ENCODE peak calls at places on chromosomes 12 and 14, in nine cellular contexts. One of them, this sample, is unnamed.

GRCh38 chr12:124398578-124399227 is 103.8 kb downstream of the RFLNA start:
- DNase-seq in breast epithelium: no peak
- DNase-seq in body of pancreas: peak
- DNase-seq in prostate gland: no peak
- DNase-seq in mesenchymal stem cell: no peak
- DNase-seq in HCT116: no peak
- DNase-seq in endodermal cell: no peak
- DNase-seq in tibial nerve: peak
- DNase-seq in neuronal stem cell: no peak
- DNase-seq in this sample: no peak

GRCh38 chr12:104746689-104747088 is 211.4 kb downstream of the SLC41A2 start:
- DNase-seq in breast epithelium: no peak
- DNase-seq in body of pancreas: no peak
- DNase-seq in prostate gland: no peak
- DNase-seq in mesenchymal stem cell: no peak
- DNase-seq in HCT116: no peak
- DNase-seq in endodermal cell: no peak
- DNase-seq in tibial nerve: no peak
- DNase-seq in neuronal stem cell: no peak
- DNase-seq in this sample: no peak

GRCh38 chr14:95072310-95072709 is 85.0 kb downstream of the DICER1 start:
- DNase-seq in breast epithelium: no peak
- DNase-seq in body of pancreas: no peak
- DNase-seq in prostate gland: no peak
- DNase-seq in mesenchymal stem cell: no peak
- DNase-seq in HCT116: no peak
- DNase-seq in endodermal cell: no peak
- DNase-seq in tibial nerve: no peak
- DNase-seq in neuronal stem cell: no peak
- DNase-seq in this sample: no peak

GRCh38 chr12:22544038-22544979 is at the start of gene C2CD5:
- DNase-seq in breast epithelium: peak
- DNase-seq in body of pancreas: peak
- DNase-seq in prostate gland: peak
- DNase-seq in mesenchymal stem cell: peak
- DNase-seq in HCT116: peak
- DNase-seq in endodermal cell: peak
- DNase-seq in tibial nerve: peak
- DNase-seq in neuronal stem cell: peak
- DNase-seq in this sample: peak

GRCh38 chr12:13436696-13437391 is 240.3 kb downstream of the EMP1 start:
- DNase-seq in breast epithelium: no peak
- DNase-seq in body of pancreas: peak
- DNase-seq in prostate gland: no peak
- DNase-seq in mesenchymal stem cell: peak
- DNase-seq in HCT116: no peak
- DNase-seq in endodermal cell: peak
- DNase-seq in tibial nerve: no peak
- DNase-seq in neuronal stem cell: no peak
- DNase-seq in this sample: no peak

GRCh38 chr12:89825591-89826449 is 117.2 kb upstream of the ATP2B1 start:
- DNase-seq in breast epithelium: no peak
- DNase-seq in body of pancreas: no peak
- DNase-seq in prostate gland: no peak
- DNase-seq in mesenchymal stem cell: peak
- DNase-seq in HCT116: peak
- DNase-seq in endodermal cell: no peak
- DNase-seq in tibial nerve: no peak
- DNase-seq in neuronal stem cell: no peak
- DNase-seq in this sample: no peak

GRCh38 chr14:98956181-98956580 is 315.8 kb downstream of the BCL11B start:
- DNase-seq in breast epithelium: no peak
- DNase-seq in body of pancreas: no peak
- DNase-seq in prostate gland: no peak
- DNase-seq in mesenchymal stem cell: no peak
- DNase-seq in HCT116: no peak
- DNase-seq in endodermal cell: peak
- DNase-seq in tibial nerve: no peak
- DNase-seq in neuronal stem cell: no peak
- DNase-seq in this sample: no peak

GRCh38 chr12:10088955-10089354 is 9.8 kb downstream of the CLEC1A start:
- DNase-seq in breast epithelium: no peak
- DNase-seq in body of pancreas: no peak
- DNase-seq in prostate gland: no peak
- DNase-seq in mesenchymal stem cell: no peak
- DNase-seq in HCT116: no peak
- DNase-seq in endodermal cell: peak
- DNase-seq in tibial nerve: no peak
- DNase-seq in neuronal stem cell: no peak
- DNase-seq in this sample: no peak

GRCh38 chr12:62751844-62752155 is 183.2 kb downstream of the PPM1H start:
- DNase-seq in breast epithelium: no peak
- DNase-seq in body of pancreas: no peak
- DNase-seq in prostate gland: no peak
- DNase-seq in mesenchymal stem cell: no peak
- DNase-seq in HCT116: no peak
- DNase-seq in endodermal cell: no peak
- DNase-seq in tibial nerve: no peak
- DNase-seq in neuronal stem cell: no peak
- DNase-seq in this sample: no peak

GRCh38 chr14:52998376-52999010 is 47.6 kb upstream of the FERMT2 start:
- DNase-seq in breast epithelium: no peak
- DNase-seq in body of pancreas: no peak
- DNase-seq in prostate gland: no peak
- DNase-seq in mesenchymal stem cell: peak
- DNase-seq in HCT116: no peak
- DNase-seq in endodermal cell: no peak
- DNase-seq in tibial nerve: no peak
- DNase-seq in neuronal stem cell: no peak
- DNase-seq in this sample: no peak

GRCh38 chr14:102155150-102155549 is 15.5 kb downstream of the WDR20 start:
- DNase-seq in breast epithelium: no peak
- DNase-seq in body of pancreas: no peak
- DNase-seq in prostate gland: no peak
- DNase-seq in mesenchymal stem cell: peak
- DNase-seq in HCT116: no peak
- DNase-seq in endodermal cell: no peak
- DNase-seq in tibial nerve: no peak
- DNase-seq in neuronal stem cell: peak
- DNase-seq in this sample: no peak

GRCh38 chr12:126483145-126484068 is 1418.2 kb downstream of the AACS start:
- DNase-seq in breast epithelium: no peak
- DNase-seq in body of pancreas: peak
- DNase-seq in prostate gland: no peak
- DNase-seq in mesenchymal stem cell: no peak
- DNase-seq in HCT116: no peak
- DNase-seq in endodermal cell: no peak
- DNase-seq in tibial nerve: no peak
- DNase-seq in neuronal stem cell: no peak
- DNase-seq in this sample: no peak

GRCh38 chr12:31629756-31630732 is 29.4 kb upstream of the ETFBKMT start:
- DNase-seq in breast epithelium: no peak
- DNase-seq in body of pancreas: peak
- DNase-seq in prostate gland: no peak
- DNase-seq in mesenchymal stem cell: peak
- DNase-seq in HCT116: no peak
- DNase-seq in endodermal cell: no peak
- DNase-seq in tibial nerve: no peak
- DNase-seq in neuronal stem cell: no peak
- DNase-seq in this sample: no peak

GRCh38 chr12:54463484-54463883 is 9.9 kb downstream of the GTSF1 start:
- DNase-seq in breast epithelium: no peak
- DNase-seq in body of pancreas: no peak
- DNase-seq in prostate gland: no peak
- DNase-seq in mesenchymal stem cell: no peak
- DNase-seq in HCT116: no peak
- DNase-seq in endodermal cell: no peak
- DNase-seq in tibial nerve: no peak
- DNase-seq in neuronal stem cell: no peak
- DNase-seq in this sample: no peak

GRCh38 chr12:46445551-46446235 is 73.1 kb upstream of the SLC38A2 start:
- DNase-seq in breast epithelium: no peak
- DNase-seq in body of pancreas: no peak
- DNase-seq in prostate gland: no peak
- DNase-seq in mesenchymal stem cell: no peak
- DNase-seq in HCT116: no peak
- DNase-seq in endodermal cell: no peak
- DNase-seq in tibial nerve: no peak
- DNase-seq in neuronal stem cell: no peak
- DNase-seq in this sample: no peak
- H3K27ac ChIP-seq in breast epithelium: no peak
- H3K27ac ChIP-seq in body of pancreas: peak
- H3K27ac ChIP-seq in prostate gland: no peak
- H3K27ac ChIP-seq in mesenchymal stem cell: no peak
- H3K27ac ChIP-seq in HCT116: peak
- H3K27ac ChIP-seq in endodermal cell: no peak
- H3K27ac ChIP-seq in tibial nerve: no peak
- H3K27ac ChIP-seq in neuronal stem cell: no peak
- H3K27ac ChIP-seq in this sample: no peak

DNA sequence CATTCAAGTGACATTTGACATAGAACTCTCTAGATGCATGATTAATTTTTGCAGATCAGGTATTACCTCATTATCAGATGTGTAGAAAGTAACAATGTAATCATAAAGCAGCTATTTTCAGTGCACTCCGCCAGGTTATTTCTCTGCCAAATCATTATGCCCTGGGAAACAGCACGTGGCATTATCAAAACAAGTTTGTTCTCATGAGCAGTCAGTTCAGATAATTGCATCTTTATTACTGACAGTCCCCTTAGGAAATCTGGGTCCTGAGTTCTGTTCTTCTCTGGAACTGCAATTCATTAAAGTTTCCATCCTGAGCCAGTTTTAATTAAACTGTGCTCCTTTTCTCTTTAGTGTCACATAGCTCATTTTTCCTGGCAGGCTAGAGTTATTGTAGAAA is 94.7 kb upstream of the KRR1 start:
- DNase-seq in breast epithelium: no peak
- DNase-seq in body of pancreas: no peak
- DNase-seq in prostate gland: no peak
- DNase-seq in mesenchymal stem cell: no peak
- DNase-seq in HCT116: no peak
- DNase-seq in endodermal cell: no peak
- DNase-seq in tibial nerve: no peak
- DNase-seq in neuronal stem cell: no peak
- DNase-seq in this sample: no peak
- H3K27ac ChIP-seq in breast epithelium: no peak
- H3K27ac ChIP-seq in body of pancreas: no peak
- H3K27ac ChIP-seq in prostate gland: no peak
- H3K27ac ChIP-seq in mesenchymal stem cell: no peak
- H3K27ac ChIP-seq in HCT116: no peak
- H3K27ac ChIP-seq in endodermal cell: no peak
- H3K27ac ChIP-seq in tibial nerve: no peak
- H3K27ac ChIP-seq in neuronal stem cell: no peak
- H3K27ac ChIP-seq in this sample: peak

DNA sequence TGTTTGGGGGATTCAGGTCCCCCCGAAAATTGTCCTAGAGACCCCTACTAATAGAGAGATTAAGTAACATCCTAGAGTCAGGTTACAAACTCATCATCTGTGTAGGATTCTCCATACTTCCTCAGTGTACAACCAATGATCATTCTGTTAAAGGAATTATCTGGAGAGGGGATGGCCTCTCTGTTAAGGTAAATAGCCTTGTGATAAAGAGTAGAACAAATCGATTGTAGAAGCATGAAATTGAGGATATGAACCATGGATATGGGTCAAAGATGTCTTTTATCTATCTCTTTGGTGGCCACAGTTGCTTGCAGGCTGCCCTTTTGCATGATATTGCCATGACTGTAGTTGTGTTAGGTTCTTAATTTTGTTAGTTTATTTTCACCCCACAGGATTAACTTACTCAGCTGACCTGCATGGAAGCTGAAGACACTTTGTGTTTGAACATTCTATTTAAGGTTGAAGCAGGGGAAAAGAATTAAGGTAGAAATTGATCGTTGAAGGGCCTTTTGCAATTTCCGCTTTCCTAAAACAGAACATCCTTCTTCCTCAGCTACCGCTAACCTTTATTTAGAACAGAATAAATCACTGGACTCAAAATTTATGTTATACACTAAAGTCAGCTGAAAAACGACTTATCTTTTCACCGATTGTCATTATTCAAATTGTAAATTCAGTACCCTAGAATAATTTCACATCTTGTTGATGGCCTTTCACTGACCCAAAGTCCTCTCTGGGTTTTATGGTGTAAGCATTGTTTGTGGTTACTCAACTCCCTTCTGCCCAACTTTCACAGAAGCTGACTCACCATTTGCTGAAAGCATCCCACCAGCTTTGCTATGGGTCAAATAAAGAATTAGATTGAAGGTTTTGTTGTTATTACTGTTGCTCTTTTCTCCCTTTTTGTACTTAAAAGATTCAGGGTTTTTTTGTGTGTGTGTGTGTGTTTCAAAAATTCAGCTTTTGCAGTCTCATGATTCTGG is 52.3 kb downstream of the IRAK3 start:
- DNase-seq in breast epithelium: no peak
- DNase-seq in body of pancreas: no peak
- DNase-seq in prostate gland: no peak
- DNase-seq in mesenchymal stem cell: peak
- DNase-seq in HCT116: no peak
- DNase-seq in endodermal cell: no peak
- DNase-seq in tibial nerve: no peak
- DNase-seq in neuronal stem cell: no peak
- DNase-seq in this sample: no peak
- H3K27ac ChIP-seq in breast epithelium: no peak
- H3K27ac ChIP-seq in body of pancreas: no peak
- H3K27ac ChIP-seq in prostate gland: no peak
- H3K27ac ChIP-seq in mesenchymal stem cell: no peak
- H3K27ac ChIP-seq in HCT116: no peak
- H3K27ac ChIP-seq in endodermal cell: no peak
- H3K27ac ChIP-seq in tibial nerve: no peak
- H3K27ac ChIP-seq in neuronal stem cell: no peak
- H3K27ac ChIP-seq in this sample: no peak

GRCh38 chr14:65095633-65096205 is 6.6 kb downstream of the MAX start:
- DNase-seq in breast epithelium: peak
- DNase-seq in body of pancreas: peak
- DNase-seq in prostate gland: peak
- DNase-seq in mesenchymal stem cell: peak
- DNase-seq in HCT116: no peak
- DNase-seq in endodermal cell: no peak
- DNase-seq in tibial nerve: peak
- DNase-seq in neuronal stem cell: no peak
- DNase-seq in this sample: peak

GRCh38 chr14:65096323-65097089 is 5.8 kb downstream of the MAX start:
- DNase-seq in breast epithelium: no peak
- DNase-seq in body of pancreas: no peak
- DNase-seq in prostate gland: no peak
- DNase-seq in mesenchymal stem cell: peak
- DNase-seq in HCT116: no peak
- DNase-seq in endodermal cell: no peak
- DNase-seq in tibial nerve: no peak
- DNase-seq in neuronal stem cell: no peak
- DNase-seq in this sample: no peak

GRCh38 chr14:65092340-65092739 is 10.0 kb downstream of the MAX start:
- DNase-seq in breast epithelium: no peak
- DNase-seq in body of pancreas: no peak
- DNase-seq in prostate gland: no peak
- DNase-seq in mesenchymal stem cell: no peak
- DNase-seq in HCT116: no peak
- DNase-seq in endodermal cell: no peak
- DNase-seq in tibial nerve: no peak
- DNase-seq in neuronal stem cell: no peak
- DNase-seq in this sample: no peak
- H3K27ac ChIP-seq in breast epithelium: no peak
- H3K27ac ChIP-seq in body of pancreas: no peak
- H3K27ac ChIP-seq in prostate gland: no peak
- H3K27ac ChIP-seq in mesenchymal stem cell: no peak
- H3K27ac ChIP-seq in HCT116: no peak
- H3K27ac ChIP-seq in endodermal cell: no peak
- H3K27ac ChIP-seq in tibial nerve: no peak
- H3K27ac ChIP-seq in neuronal stem cell: no peak
- H3K27ac ChIP-seq in this sample: no peak